ENCODE peak calls at places on chromosomes 2 and 18, in five cellular contexts. K, Q, R, D and C are unnamed samples.

GRCh38 chr2:121587131-121587530 is 56.5 kb downstream of the RNU4ATAC start:
- DNase-seq in R (no peak), D (no peak), K (no peak), Q (no peak), C (no peak)

GRCh38 chr18:68803371-68803770 is 5.5 kb downstream of the CCDC102B start:
- DNase-seq in Q (no peak), K (no peak), R (peak; percentile 60), D (no peak), C (peak; percentile 46)

GRCh38 chr2:229118947-229119346 is 152.1 kb downstream of the PID1 start:
- DNase-seq in R (no peak), D (no peak), K (no peak), Q (no peak), C (no peak)

GRCh38 chr18:5197461-5197860 is 404 bp upstream of the AKAIN1 start:
- DNase-seq in R (no peak), K (no peak), Q (no peak), D (no peak), C (no peak)

GRCh38 chr2:113602869-113603466 is 24.1 kb upstream of the RABL2A start:
- DNase-seq in R (no peak), Q (no peak), K (no peak), D (no peak), C (no peak)

GRCh38 chr18:34039194-34039593 is 185.5 kb downstream of the NOL4 start:
- DNase-seq in R (no peak), K (no peak), Q (no peak), D (no peak), C (no peak)

GRCh38 chr2:88656690-88657089 is 29.4 kb upstream of the EIF2AK3 start:
- DNase-seq in R (no peak), Q (no peak), K (no peak), D (no peak), C (peak; percentile 39)

GRCh38 chr2:44801676-44802408 is 139.7 kb upstream of the SIX3 start:
- DNase-seq in R (no peak), K (peak; percentile 54), Q (no peak), D (no peak), C (no peak)

GRCh38 chr2:240893363-240893828 is 2.6 kb downstream of the MAB21L4 start:
- DNase-seq in D (no peak), Q (no peak), K (no peak), R (no peak), C (no peak)

GRCh38 chr2:197803033-197803444 is 1.4 kb upstream of the PLCL1 start:
- DNase-seq in D (no peak), R (no peak), K (no peak), Q (no peak), C (peak; percentile 49)

GRCh38 chr2:105545731-105546622 is 147.1 kb upstream of the FHL2 start:
- DNase-seq in Q (peak; percentile 77), K (peak; percentile 84), R (peak; percentile 70), D (peak; percentile 72), C (peak; percentile 60)

GRCh38 chr18:22632191-22632590 is 214.5 kb upstream of the CTAGE1 start:
- DNase-seq in Q (no peak), D (no peak), R (no peak), K (no peak), C (no peak)

GRCh38 chr2:17470855-17471641 is 47.2 kb downstream of the RAD51AP2 start:
- DNase-seq in D (no peak), K (peak; percentile 34), Q (no peak), R (no peak), C (no peak)

GRCh38 chr2:168510125-168510756 is 54.2 kb downstream of the CERS6 start:
- DNase-seq in K (no peak), D (no peak), R (no peak), Q (no peak), C (no peak)

GRCh38 chr2:14975401-14975800 is 342.9 kb downstream of the LRATD1 start:
- DNase-seq in D (no peak), K (no peak), Q (no peak), R (no peak), C (no peak)

GRCh38 chr2:240251848-240252190 is 111.4 kb upstream of the OTOS start:
- DNase-seq in D (no peak), K (no peak), Q (no peak), R (no peak), C (no peak)

GRCh38 chr2:193124820-193125219 is 930.1 kb upstream of the TMEFF2 start:
- DNase-seq in K (no peak), R (no peak), D (no peak), Q (no peak), C (no peak)

DNA sequence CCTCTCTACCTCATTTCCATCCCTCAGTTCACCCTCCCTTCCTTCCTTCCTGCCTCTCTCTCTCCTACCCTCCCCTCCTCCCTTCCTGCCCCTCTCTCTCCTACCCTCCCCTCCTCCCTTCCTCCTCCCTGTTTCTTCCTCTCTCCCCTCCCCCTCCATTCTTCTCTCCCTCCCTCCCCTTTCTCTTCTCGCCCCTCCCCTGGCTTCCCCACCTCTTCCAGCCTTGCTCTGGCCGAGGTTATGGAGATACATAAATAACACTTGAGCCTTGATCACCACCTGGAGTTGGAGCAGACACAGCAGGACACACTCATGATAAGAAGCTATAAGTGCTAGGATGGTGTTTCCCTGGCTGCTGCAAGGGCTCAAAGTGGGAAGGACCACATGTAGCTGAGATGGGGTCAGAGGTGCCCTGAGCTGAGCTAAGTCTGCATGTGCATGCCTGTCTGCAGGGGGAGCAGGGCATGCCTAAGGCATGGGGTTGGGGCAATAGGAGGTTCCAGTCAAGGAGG is 326.1 kb upstream of the HS6ST1 start:
- DNase-seq in Q (peak; percentile 21), K (peak; percentile 56), R (no peak), D (no peak), C (no peak)
- TF ChIP-seq CTCF in Q (no peak), K (no peak), R (no peak), D (no peak), C (no peak)

DNA sequence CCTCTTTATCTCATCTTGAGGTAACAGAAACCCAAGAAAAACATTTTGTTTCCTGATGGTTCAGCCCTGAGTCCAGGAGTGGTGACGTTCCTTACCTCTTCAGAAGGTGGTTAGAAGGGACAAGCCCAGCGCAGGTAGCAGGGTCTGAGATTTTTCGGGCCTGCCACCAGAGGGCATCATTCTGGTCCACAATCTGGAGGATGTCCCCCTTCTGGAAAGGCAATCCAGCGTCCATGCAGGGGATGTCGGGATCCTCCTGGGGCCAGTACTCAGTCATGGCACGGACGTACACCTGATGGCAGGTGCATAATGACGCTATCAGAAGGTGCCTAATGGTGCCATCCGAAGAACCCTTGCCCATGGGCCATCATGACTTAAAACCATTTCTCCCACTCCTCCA is 17.7 kb downstream of the MPP4 start:
- DNase-seq in D (peak; percentile 28), R (no peak), K (peak; percentile 80), Q (no peak), C (no peak)
- TF ChIP-seq CTCF in D (peak; percentile 51), R (peak; percentile 14), K (peak; percentile 65), Q (no peak), C (peak; percentile 72)

GRCh38 chr2:163610817-163611556 is 124.8 kb downstream of the FIGN start:
- DNase-seq in R (no peak), Q (no peak), D (no peak), K (peak; percentile 53), C (no peak)
- TF ChIP-seq CTCF in R (no peak), Q (no peak), D (peak; percentile 28), K (no peak), C (no peak)

GRCh38 chr2:101993772-101994171 is 2.0 kb downstream of the IL1R2 start:
- DNase-seq in Q (no peak), D (no peak), K (no peak), R (no peak), C (no peak)

GRCh38 chr2:101988541-101988940 is 3.2 kb upstream of the IL1R2 start:
- DNase-seq in D (no peak), R (no peak), K (no peak), Q (no peak), C (no peak)

GRCh38 chr2:101995019-101995418 is 3.3 kb downstream of the IL1R2 start:
- DNase-seq in R (no peak), Q (no peak), K (no peak), D (no peak), C (no peak)

GRCh38 chr2:101989740-101990460 is 1.9 kb upstream of the IL1R2 start:
- DNase-seq in K (no peak), Q (no peak), R (no peak), D (no peak), C (no peak)

GRCh38 chr2:101991731-101992145 is at the start of gene IL1R2:
- DNase-seq in Q (no peak), R (no peak), K (no peak), D (no peak), C (no peak)
- TF ChIP-seq CTCF in Q (no peak), R (no peak), K (no peak), D (no peak), C (no peak)

GRCh38 chr2:52431352-52431760 is 1336.2 kb upstream of the CHAC2 start:
- DNase-seq in R (no peak), K (no peak), D (no peak), Q (no peak), C (no peak)

GRCh38 chr2:52428224-52428623 is 1339.4 kb upstream of the CHAC2 start:
- DNase-seq in K (peak; percentile 30), Q (no peak), R (no peak), D (no peak), C (no peak)

DNA sequence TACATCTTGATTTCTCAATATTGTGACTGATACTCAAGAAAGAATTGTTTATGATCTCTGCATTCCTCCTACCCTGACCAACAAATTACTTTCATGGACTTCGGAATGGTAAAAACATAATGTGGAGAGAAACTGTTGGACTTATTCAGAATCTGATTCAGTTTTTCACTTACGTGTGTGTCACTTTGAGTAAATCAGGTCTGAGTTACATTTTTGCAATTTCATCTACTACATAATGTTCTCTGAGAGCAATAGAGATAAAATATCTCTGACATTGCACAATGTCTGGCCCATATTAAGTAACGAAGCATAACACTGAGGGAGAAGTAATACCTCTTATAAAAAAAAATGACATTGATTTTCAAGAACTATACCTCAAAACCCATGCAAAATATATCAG is 1337.9 kb upstream of the CHAC2 start:
- DNase-seq in Q (no peak), K (no peak), D (no peak), R (no peak), C (no peak)
- TF ChIP-seq CTCF in Q (no peak), K (no peak), D (no peak), R (no peak), C (no peak)

GRCh38 chr2:188204830-188205229 is 86.8 kb upstream of the GULP1 start:
- DNase-seq in K (no peak), Q (no peak), R (no peak), D (no peak), C (no peak)

GRCh38 chr2:188202777-188203176 is 88.9 kb upstream of the GULP1 start:
- DNase-seq in R (no peak), D (no peak), Q (no peak), K (no peak), C (no peak)

GRCh38 chr2:188203756-188204155 is 87.9 kb upstream of the GULP1 start:
- DNase-seq in Q (no peak), K (no peak), D (no peak), R (no peak), C (no peak)

GRCh38 chr2:188209218-188209617 is 82.5 kb upstream of the GULP1 start:
- DNase-seq in K (no peak), D (no peak), Q (no peak), R (no peak), C (no peak)

GRCh38 chr2:188207554-188207953 is 84.1 kb upstream of the GULP1 start:
- DNase-seq in K (no peak), Q (no peak), R (no peak), D (no peak), C (no peak)
- TF ChIP-seq CTCF in K (no peak), Q (no peak), R (no peak), D (no peak), C (no peak)